ENCODE peak calls at places on chromosomes 2 and 18, in four cellular contexts. One of them, this sample, is unnamed.

GRCh38 chr2:104344985-104345384 is 508.9 kb upstream of the POU3F3 start:
- DNase-seq in activated CD8-positive, alpha-beta memory T cell treated with anti-CD3 and anti-CD28 coated beads, Interleukin-2, amount 50 U/mL, for 48 hours: no peak
- DNase-seq in activated B cell treated with CpG ODN at 0.5 μM for 24 hours: no peak
- DNase-seq in GM20000: no peak
- DNase-seq in this sample: no peak

GRCh38 chr2:112026509-112026908 is 28.6 kb upstream of the TMEM87B start:
- DNase-seq in activated CD8-positive, alpha-beta memory T cell treated with anti-CD3 and anti-CD28 coated beads, Interleukin-2, amount 50 U/mL, for 48 hours: no peak
- DNase-seq in activated B cell treated with CpG ODN at 0.5 μM for 24 hours: no peak
- DNase-seq in GM20000: no peak
- DNase-seq in this sample: peak; percentile 16

GRCh38 chr18:33957705-33958104 is 267.0 kb downstream of the NOL4 start:
- DNase-seq in activated CD8-positive, alpha-beta memory T cell treated with anti-CD3 and anti-CD28 coated beads, Interleukin-2, amount 50 U/mL, for 48 hours: no peak
- DNase-seq in activated B cell treated with CpG ODN at 0.5 μM for 24 hours: no peak
- DNase-seq in GM20000: no peak
- DNase-seq in this sample: peak; percentile 8

GRCh38 chr2:17706845-17707244 is 46.8 kb downstream of the SMC6 start:
- DNase-seq in activated CD8-positive, alpha-beta memory T cell treated with anti-CD3 and anti-CD28 coated beads, Interleukin-2, amount 50 U/mL, for 48 hours: no peak
- DNase-seq in activated B cell treated with CpG ODN at 0.5 μM for 24 hours: no peak
- DNase-seq in GM20000: no peak
- DNase-seq in this sample: no peak

GRCh38 chr2:47345584-47345913 is 57.4 kb upstream of the MSH2 start:
- DNase-seq in activated CD8-positive, alpha-beta memory T cell treated with anti-CD3 and anti-CD28 coated beads, Interleukin-2, amount 50 U/mL, for 48 hours: no peak
- DNase-seq in activated B cell treated with CpG ODN at 0.5 μM for 24 hours: no peak
- DNase-seq in GM20000: no peak
- DNase-seq in this sample: no peak

GRCh38 chr18:56672391-56672790 is 21.2 kb downstream of the WDR7 start:
- DNase-seq in activated CD8-positive, alpha-beta memory T cell treated with anti-CD3 and anti-CD28 coated beads, Interleukin-2, amount 50 U/mL, for 48 hours: no peak
- DNase-seq in activated B cell treated with CpG ODN at 0.5 μM for 24 hours: no peak
- DNase-seq in GM20000: no peak
- DNase-seq in this sample: no peak

GRCh38 chr2:9191044-9191481 is 15.5 kb upstream of the ASAP2 start:
- DNase-seq in activated CD8-positive, alpha-beta memory T cell treated with anti-CD3 and anti-CD28 coated beads, Interleukin-2, amount 50 U/mL, for 48 hours: no peak
- DNase-seq in activated B cell treated with CpG ODN at 0.5 μM for 24 hours: no peak
- DNase-seq in GM20000: no peak
- DNase-seq in this sample: peak; percentile 92

GRCh38 chr2:42618116-42618515 is 49.7 kb downstream of the MTA3 start:
- DNase-seq in activated CD8-positive, alpha-beta memory T cell treated with anti-CD3 and anti-CD28 coated beads, Interleukin-2, amount 50 U/mL, for 48 hours: no peak
- DNase-seq in activated B cell treated with CpG ODN at 0.5 μM for 24 hours: no peak
- DNase-seq in GM20000: no peak
- DNase-seq in this sample: no peak

GRCh38 chr2:120905824-120906571 is 170.3 kb downstream of the GLI2 start:
- DNase-seq in activated CD8-positive, alpha-beta memory T cell treated with anti-CD3 and anti-CD28 coated beads, Interleukin-2, amount 50 U/mL, for 48 hours: no peak
- DNase-seq in activated B cell treated with CpG ODN at 0.5 μM for 24 hours: no peak
- DNase-seq in GM20000: no peak
- DNase-seq in this sample: no peak

GRCh38 chr2:113324684-113325160 is 46.0 kb upstream of the PAX8 start:
- DNase-seq in activated CD8-positive, alpha-beta memory T cell treated with anti-CD3 and anti-CD28 coated beads, Interleukin-2, amount 50 U/mL, for 48 hours: peak; percentile 68
- DNase-seq in activated B cell treated with CpG ODN at 0.5 μM for 24 hours: no peak
- DNase-seq in GM20000: peak; percentile 67
- DNase-seq in this sample: peak; percentile 87

GRCh38 chr2:101360229-101360628 is 27.1 kb downstream of the CREG2 start:
- DNase-seq in activated CD8-positive, alpha-beta memory T cell treated with anti-CD3 and anti-CD28 coated beads, Interleukin-2, amount 50 U/mL, for 48 hours: no peak
- DNase-seq in activated B cell treated with CpG ODN at 0.5 μM for 24 hours: no peak
- DNase-seq in GM20000: no peak
- DNase-seq in this sample: peak; percentile 55